ENCODE peak calls at places on chromosomes 12 and 14, in eight cellular contexts. One of them, this sample, is unnamed.
A peak's percentile ranks its signal among the peaks of the same experiment; 100 is the strongest.

GRCh38 chr12:30909721-30910350 is 16.7 kb upstream of the TSPAN11 start:
- DNase-seq in foreskin fibroblast: peak; percentile 56
- DNase-seq in transverse colon: no peak
- DNase-seq in left ventricle myocardium inferior: no peak
- DNase-seq in bronchial epithelial cell: no peak
- DNase-seq in GM12865: no peak
- DNase-seq in GM23338: peak; percentile 15
- DNase-seq in astrocyte: no peak
- DNase-seq in this sample: no peak

GRCh38 chr14:88804035-88804434 is 11.3 kb upstream of the EML5 start:
- DNase-seq in foreskin fibroblast: peak; percentile 42
- DNase-seq in transverse colon: no peak
- DNase-seq in left ventricle myocardium inferior: no peak
- DNase-seq in bronchial epithelial cell: peak; percentile 27
- DNase-seq in GM12865: no peak
- DNase-seq in GM23338: no peak
- DNase-seq in astrocyte: no peak
- DNase-seq in this sample: no peak

GRCh38 chr14:100771121-100771800 is 44.6 kb downstream of the DLK1 start:
- DNase-seq in foreskin fibroblast: no peak
- DNase-seq in transverse colon: no peak
- DNase-seq in left ventricle myocardium inferior: no peak
- DNase-seq in bronchial epithelial cell: no peak
- DNase-seq in GM12865: no peak
- DNase-seq in GM23338: no peak
- DNase-seq in astrocyte: no peak
- DNase-seq in this sample: no peak

GRCh38 chr14:63323148-63323547 is 4.4 kb upstream of the GPHB5 start:
- DNase-seq in foreskin fibroblast: no peak
- DNase-seq in transverse colon: no peak
- DNase-seq in left ventricle myocardium inferior: no peak
- DNase-seq in bronchial epithelial cell: peak; percentile 24
- DNase-seq in GM12865: no peak
- DNase-seq in GM23338: peak; percentile 24
- DNase-seq in astrocyte: no peak
- DNase-seq in this sample: no peak

GRCh38 chr12:76049575-76050251 is 18.1 kb upstream of the PHLDA1 start:
- DNase-seq in foreskin fibroblast: no peak
- DNase-seq in transverse colon: no peak
- DNase-seq in left ventricle myocardium inferior: no peak
- DNase-seq in bronchial epithelial cell: peak; percentile 69
- DNase-seq in GM12865: no peak
- DNase-seq in GM23338: no peak
- DNase-seq in astrocyte: no peak
- DNase-seq in this sample: no peak

GRCh38 chr12:68904351-68904982 is 28.5 kb downstream of the CPM start:
- DNase-seq in foreskin fibroblast: peak; percentile 37
- DNase-seq in transverse colon: no peak
- DNase-seq in left ventricle myocardium inferior: no peak
- DNase-seq in bronchial epithelial cell: no peak
- DNase-seq in GM12865: no peak
- DNase-seq in GM23338: no peak
- DNase-seq in astrocyte: no peak
- DNase-seq in this sample: peak; percentile 24

GRCh38 chr14:23371865-23372264 is 744 bp upstream of the IL25 start:
- DNase-seq in foreskin fibroblast: no peak
- DNase-seq in transverse colon: no peak
- DNase-seq in left ventricle myocardium inferior: no peak
- DNase-seq in bronchial epithelial cell: no peak
- DNase-seq in GM12865: no peak
- DNase-seq in GM23338: no peak
- DNase-seq in astrocyte: no peak
- DNase-seq in this sample: no peak

GRCh38 chr14:31283568-31284252 is 76.1 kb upstream of the HECTD1 start:
- DNase-seq in foreskin fibroblast: peak; percentile 22
- DNase-seq in transverse colon: no peak
- DNase-seq in left ventricle myocardium inferior: no peak
- DNase-seq in bronchial epithelial cell: no peak
- DNase-seq in GM12865: peak; percentile 36
- DNase-seq in GM23338: no peak
- DNase-seq in astrocyte: peak; percentile 14
- DNase-seq in this sample: no peak

GRCh38 chr12:59695379-59695778 is 99.5 kb downstream of the SLC16A7 start:
- DNase-seq in foreskin fibroblast: peak; percentile 92
- DNase-seq in transverse colon: no peak
- DNase-seq in left ventricle myocardium inferior: no peak
- DNase-seq in bronchial epithelial cell: peak; percentile 87
- DNase-seq in GM12865: no peak
- DNase-seq in GM23338: no peak
- DNase-seq in astrocyte: peak; percentile 20
- DNase-seq in this sample: peak; percentile 17

GRCh38 chr14:50829472-50830043 is 1.4 kb downstream of the NIN start:
- DNase-seq in foreskin fibroblast: no peak
- DNase-seq in transverse colon: no peak
- DNase-seq in left ventricle myocardium inferior: no peak
- DNase-seq in bronchial epithelial cell: no peak
- DNase-seq in GM12865: no peak
- DNase-seq in GM23338: peak; percentile 50
- DNase-seq in astrocyte: no peak
- DNase-seq in this sample: no peak

GRCh38 chr12:93751864-93752610 is 74.9 kb downstream of the CRADD start:
- DNase-seq in foreskin fibroblast: peak; percentile 66
- DNase-seq in transverse colon: no peak
- DNase-seq in left ventricle myocardium inferior: no peak
- DNase-seq in bronchial epithelial cell: peak; percentile 67
- DNase-seq in GM12865: no peak
- DNase-seq in GM23338: no peak
- DNase-seq in astrocyte: peak; percentile 94
- DNase-seq in this sample: peak; percentile 95

GRCh38 chr12:70606001-70606400 is 31.2 kb downstream of the PTPRB start:
- DNase-seq in foreskin fibroblast: peak; percentile 17
- DNase-seq in transverse colon: no peak
- DNase-seq in left ventricle myocardium inferior: no peak
- DNase-seq in bronchial epithelial cell: peak; percentile 76
- DNase-seq in GM12865: no peak
- DNase-seq in GM23338: no peak
- DNase-seq in astrocyte: peak; percentile 54
- DNase-seq in this sample: no peak

GRCh38 chr12:103028881-103029280 is 71.4 kb downstream of the ASCL1 start:
- DNase-seq in foreskin fibroblast: no peak
- DNase-seq in transverse colon: no peak
- DNase-seq in left ventricle myocardium inferior: no peak
- DNase-seq in bronchial epithelial cell: peak; percentile 1
- DNase-seq in GM12865: no peak
- DNase-seq in GM23338: no peak
- DNase-seq in astrocyte: no peak
- DNase-seq in this sample: no peak

GRCh38 chr14:70988452-70988851 is 81.2 kb downstream of the PCNX1 start:
- DNase-seq in foreskin fibroblast: no peak
- DNase-seq in transverse colon: no peak
- DNase-seq in left ventricle myocardium inferior: no peak
- DNase-seq in bronchial epithelial cell: no peak
- DNase-seq in GM12865: no peak
- DNase-seq in GM23338: peak; percentile 42
- DNase-seq in astrocyte: no peak
- DNase-seq in this sample: no peak

GRCh38 chr14:33271891-33272290 is 333.2 kb downstream of the NPAS3 start:
- DNase-seq in foreskin fibroblast: no peak
- DNase-seq in transverse colon: no peak
- DNase-seq in left ventricle myocardium inferior: no peak
- DNase-seq in bronchial epithelial cell: no peak
- DNase-seq in GM12865: no peak
- DNase-seq in GM23338: no peak
- DNase-seq in astrocyte: no peak
- DNase-seq in this sample: no peak

GRCh38 chr12:66915312-66915904 is 236.5 kb upstream of the GRIP1 start:
- DNase-seq in foreskin fibroblast: no peak
- DNase-seq in transverse colon: no peak
- DNase-seq in left ventricle myocardium inferior: no peak
- DNase-seq in bronchial epithelial cell: peak; percentile 59
- DNase-seq in GM12865: no peak
- DNase-seq in GM23338: no peak
- DNase-seq in astrocyte: no peak
- DNase-seq in this sample: no peak

GRCh38 chr12:116750298-116750697 is 12.2 kb downstream of the RNFT2 start:
- DNase-seq in foreskin fibroblast: no peak
- DNase-seq in transverse colon: no peak
- DNase-seq in left ventricle myocardium inferior: no peak
- DNase-seq in bronchial epithelial cell: no peak
- DNase-seq in GM12865: no peak
- DNase-seq in GM23338: no peak
- DNase-seq in astrocyte: no peak
- DNase-seq in this sample: no peak

GRCh38 chr12:51958542-51958941 is 7.0 kb downstream of the ACVR1B start:
- DNase-seq in foreskin fibroblast: no peak
- DNase-seq in transverse colon: no peak
- DNase-seq in left ventricle myocardium inferior: no peak
- DNase-seq in bronchial epithelial cell: no peak
- DNase-seq in GM12865: no peak
- DNase-seq in GM23338: no peak
- DNase-seq in astrocyte: no peak
- DNase-seq in this sample: no peak

GRCh38 chr14:64715628-64716412 is 11.6 kb downstream of the PLEKHG3 start:
- DNase-seq in foreskin fibroblast: peak; percentile 33
- DNase-seq in transverse colon: no peak
- DNase-seq in left ventricle myocardium inferior: no peak
- DNase-seq in bronchial epithelial cell: no peak
- DNase-seq in GM12865: no peak
- DNase-seq in GM23338: peak; percentile 85
- DNase-seq in astrocyte: no peak
- DNase-seq in this sample: no peak
- H3K4me3 ChIP-seq in foreskin fibroblast: no peak overlapping the region
- H3K4me3 ChIP-seq in transverse colon: peak overlapping the region; percentile 40
- H3K4me3 ChIP-seq in left ventricle myocardium inferior: peak overlapping the region; percentile 59
- H3K4me3 ChIP-seq in bronchial epithelial cell: no peak overlapping the region
- H3K4me3 ChIP-seq in GM12865: no peak overlapping the region
- H3K4me3 ChIP-seq in GM23338: peak overlapping the region; percentile 50
- H3K4me3 ChIP-seq in astrocyte: no peak overlapping the region
- H3K4me3 ChIP-seq in this sample: no peak overlapping the region

GRCh38 chr12:42590324-42590934 is 883 bp upstream of the PRICKLE1 start:
- DNase-seq in foreskin fibroblast: peak; percentile 61
- DNase-seq in transverse colon: peak; percentile 12
- DNase-seq in left ventricle myocardium inferior: peak; percentile 21
- DNase-seq in bronchial epithelial cell: no peak
- DNase-seq in GM12865: peak; percentile 3
- DNase-seq in GM23338: peak; percentile 31
- DNase-seq in astrocyte: no peak
- DNase-seq in this sample: no peak
- TF ChIP-seq CTCF in foreskin fibroblast: no peak
- TF ChIP-seq CTCF in transverse colon: no peak
- TF ChIP-seq CTCF in left ventricle myocardium inferior: peak; percentile 26
- TF ChIP-seq CTCF in bronchial epithelial cell: peak; percentile 17
- TF ChIP-seq CTCF in GM12865: no peak
- TF ChIP-seq CTCF in GM23338: no peak
- TF ChIP-seq CTCF in astrocyte: no peak
- TF ChIP-seq CTCF in this sample: peak; percentile 8

DNA sequence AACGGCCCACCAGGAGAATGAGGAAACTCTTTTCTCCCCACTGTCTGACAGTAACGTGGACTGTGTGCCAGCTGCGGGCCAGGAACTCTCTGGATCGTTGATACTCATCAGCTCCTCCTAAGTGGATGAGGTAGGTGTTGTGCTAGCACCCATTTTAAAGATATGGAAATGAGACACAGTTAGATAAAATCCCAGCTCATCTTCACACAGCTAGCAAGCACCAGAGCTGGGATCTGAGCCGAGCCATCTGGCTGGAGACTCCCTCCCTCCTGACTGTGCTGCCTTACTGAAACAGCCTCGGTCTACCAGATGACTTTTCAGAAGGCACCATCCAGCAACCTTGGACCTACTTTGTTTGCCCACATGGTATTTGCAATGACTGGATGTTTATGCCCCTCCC is 49.2 kb downstream of the TMEM132D start:
- DNase-seq in foreskin fibroblast: no peak
- DNase-seq in transverse colon: no peak
- DNase-seq in left ventricle myocardium inferior: no peak
- DNase-seq in bronchial epithelial cell: no peak
- DNase-seq in GM12865: no peak
- DNase-seq in GM23338: no peak
- DNase-seq in astrocyte: no peak
- DNase-seq in this sample: no peak
- H3K4me3 ChIP-seq in foreskin fibroblast: no peak overlapping the region
- H3K4me3 ChIP-seq in transverse colon: no peak overlapping the region
- H3K4me3 ChIP-seq in left ventricle myocardium inferior: no peak overlapping the region
- H3K4me3 ChIP-seq in bronchial epithelial cell: no peak overlapping the region
- H3K4me3 ChIP-seq in GM12865: no peak overlapping the region
- H3K4me3 ChIP-seq in GM23338: no peak overlapping the region
- H3K4me3 ChIP-seq in astrocyte: no peak overlapping the region
- H3K4me3 ChIP-seq in this sample: no peak overlapping the region

GRCh38 chr14:60247994-60248696 is 876 bp upstream of the PPM1A start:
- DNase-seq in foreskin fibroblast: peak; percentile 97
- DNase-seq in transverse colon: peak; percentile 92
- DNase-seq in left ventricle myocardium inferior: peak; percentile 90
- DNase-seq in bronchial epithelial cell: peak; percentile 88
- DNase-seq in GM12865: peak; percentile 97
- DNase-seq in GM23338: peak; percentile 95
- DNase-seq in astrocyte: peak; percentile 90
- DNase-seq in this sample: peak; percentile 74
- TF ChIP-seq CTCF in foreskin fibroblast: no peak
- TF ChIP-seq CTCF in transverse colon: no peak
- TF ChIP-seq CTCF in left ventricle myocardium inferior: no peak
- TF ChIP-seq CTCF in bronchial epithelial cell: no peak
- TF ChIP-seq CTCF in GM12865: no peak
- TF ChIP-seq CTCF in GM23338: no peak
- TF ChIP-seq CTCF in astrocyte: no peak
- TF ChIP-seq CTCF in this sample: no peak

GRCh38 chr12:54430471-54431075 is 11.5 kb upstream of the ITGA5 start:
- DNase-seq in foreskin fibroblast: no peak
- DNase-seq in transverse colon: no peak
- DNase-seq in left ventricle myocardium inferior: no peak
- DNase-seq in bronchial epithelial cell: no peak
- DNase-seq in GM12865: no peak
- DNase-seq in GM23338: no peak
- DNase-seq in astrocyte: no peak
- DNase-seq in this sample: no peak

GRCh38 chr12:54428050-54429013 is 9.3 kb upstream of the ITGA5 start:
- DNase-seq in foreskin fibroblast: peak; percentile 76
- DNase-seq in transverse colon: peak; percentile 28
- DNase-seq in left ventricle myocardium inferior: no peak
- DNase-seq in bronchial epithelial cell: peak; percentile 74
- DNase-seq in GM12865: no peak
- DNase-seq in GM23338: no peak
- DNase-seq in astrocyte: peak; percentile 78
- DNase-seq in this sample: no peak

GRCh38 chr12:54429014-54429471 is 10.0 kb upstream of the ITGA5 start:
- DNase-seq in foreskin fibroblast: no peak
- DNase-seq in transverse colon: no peak
- DNase-seq in left ventricle myocardium inferior: no peak
- DNase-seq in bronchial epithelial cell: peak; percentile 65
- DNase-seq in GM12865: no peak
- DNase-seq in GM23338: no peak
- DNase-seq in astrocyte: no peak
- DNase-seq in this sample: no peak

GRCh38 chr12:54432815-54433164 is 13.7 kb upstream of the ITGA5 start:
- DNase-seq in foreskin fibroblast: no peak
- DNase-seq in transverse colon: no peak
- DNase-seq in left ventricle myocardium inferior: no peak
- DNase-seq in bronchial epithelial cell: no peak
- DNase-seq in GM12865: no peak
- DNase-seq in GM23338: no peak
- DNase-seq in astrocyte: no peak
- DNase-seq in this sample: no peak

GRCh38 chr12:54431911-54432814 is 13.1 kb upstream of the ITGA5 start:
- DNase-seq in foreskin fibroblast: peak; percentile 84
- DNase-seq in transverse colon: peak; percentile 66
- DNase-seq in left ventricle myocardium inferior: peak; percentile 77
- DNase-seq in bronchial epithelial cell: peak; percentile 97
- DNase-seq in GM12865: no peak
- DNase-seq in GM23338: peak; percentile 83
- DNase-seq in astrocyte: peak; percentile 83
- DNase-seq in this sample: peak; percentile 42
- H3K4me3 ChIP-seq in foreskin fibroblast: no peak overlapping the region
- H3K4me3 ChIP-seq in transverse colon: no peak overlapping the region
- H3K4me3 ChIP-seq in left ventricle myocardium inferior: peak overlapping the region; percentile 21
- H3K4me3 ChIP-seq in bronchial epithelial cell: no peak overlapping the region
- H3K4me3 ChIP-seq in GM12865: no peak overlapping the region
- H3K4me3 ChIP-seq in GM23338: peak overlapping the region; percentile 6
- H3K4me3 ChIP-seq in astrocyte: no peak overlapping the region
- H3K4me3 ChIP-seq in this sample: no peak overlapping the region

This sample was measured in AG09309.